ENCODE peak calls at places on chromosomes 1 and 21, in eight cellular contexts. One of them, this sample, is unnamed.

GRCh38 chr1:101407505-101408211 is 170.8 kb downstream of the S1PR1 start:
- DNase-seq in left lobe of liver: no peak
- DNase-seq in A172: no peak
- DNase-seq in nucleus accumbens: no peak
- DNase-seq in Calu3: no peak
- DNase-seq in activated naive CD4-positive, alpha-beta T cell treated with anti-CD3 and anti-CD28 coated beads for 36 hours: no peak
- DNase-seq in effector memory CD8-positive, alpha-beta T cell: no peak
- DNase-seq in activated gamma-delta T cell: no peak
- DNase-seq in this sample: no peak

GRCh38 chr1:55288245-55288644 is 73.1 kb upstream of the USP24 start:
- DNase-seq in left lobe of liver: no peak
- DNase-seq in A172: no peak
- DNase-seq in nucleus accumbens: no peak
- DNase-seq in Calu3: no peak
- DNase-seq in activated naive CD4-positive, alpha-beta T cell treated with anti-CD3 and anti-CD28 coated beads for 36 hours: no peak
- DNase-seq in effector memory CD8-positive, alpha-beta T cell: no peak
- DNase-seq in activated gamma-delta T cell: no peak
- DNase-seq in this sample: no peak

GRCh38 chr1:159161719-159162026 is 9.7 kb upstream of the CADM3 start:
- DNase-seq in left lobe of liver: no peak
- DNase-seq in A172: no peak
- DNase-seq in nucleus accumbens: no peak
- DNase-seq in Calu3: no peak
- DNase-seq in activated naive CD4-positive, alpha-beta T cell treated with anti-CD3 and anti-CD28 coated beads for 36 hours: no peak
- DNase-seq in effector memory CD8-positive, alpha-beta T cell: no peak
- DNase-seq in activated gamma-delta T cell: no peak
- DNase-seq in this sample: no peak

GRCh38 chr1:25022361-25023189 is 92.5 kb upstream of the RUNX3 start:
- DNase-seq in left lobe of liver: peak; percentile 56
- DNase-seq in A172: peak; percentile 95
- DNase-seq in nucleus accumbens: peak; percentile 62
- DNase-seq in Calu3: peak; percentile 57
- DNase-seq in activated naive CD4-positive, alpha-beta T cell treated with anti-CD3 and anti-CD28 coated beads for 36 hours: peak; percentile 98
- DNase-seq in effector memory CD8-positive, alpha-beta T cell: peak; percentile 94
- DNase-seq in activated gamma-delta T cell: peak; percentile 93
- DNase-seq in this sample: peak; percentile 98

GRCh38 chr21:16942703-16943102 is 570.1 kb upstream of the CXADR start:
- DNase-seq in left lobe of liver: no peak
- DNase-seq in A172: peak; percentile 12
- DNase-seq in nucleus accumbens: no peak
- DNase-seq in Calu3: peak; percentile 13
- DNase-seq in activated naive CD4-positive, alpha-beta T cell treated with anti-CD3 and anti-CD28 coated beads for 36 hours: no peak
- DNase-seq in effector memory CD8-positive, alpha-beta T cell: no peak
- DNase-seq in activated gamma-delta T cell: no peak
- DNase-seq in this sample: no peak

GRCh38 chr1:41435570-41436178 is 48.8 kb downstream of the EDN2 start:
- DNase-seq in left lobe of liver: no peak
- DNase-seq in A172: peak; percentile 84
- DNase-seq in nucleus accumbens: no peak
- DNase-seq in Calu3: peak; percentile 15
- DNase-seq in activated naive CD4-positive, alpha-beta T cell treated with anti-CD3 and anti-CD28 coated beads for 36 hours: no peak
- DNase-seq in effector memory CD8-positive, alpha-beta T cell: no peak
- DNase-seq in activated gamma-delta T cell: no peak
- DNase-seq in this sample: no peak

GRCh38 chr1:48043524-48043923 is 46.3 kb upstream of the TRABD2B start:
- DNase-seq in left lobe of liver: no peak
- DNase-seq in A172: peak; percentile 58
- DNase-seq in nucleus accumbens: no peak
- DNase-seq in Calu3: no peak
- DNase-seq in activated naive CD4-positive, alpha-beta T cell treated with anti-CD3 and anti-CD28 coated beads for 36 hours: no peak
- DNase-seq in effector memory CD8-positive, alpha-beta T cell: no peak
- DNase-seq in activated gamma-delta T cell: no peak
- DNase-seq in this sample: no peak

GRCh38 chr1:193355179-193355578 is 168.8 kb upstream of the B3GALT2 start:
- DNase-seq in left lobe of liver: no peak
- DNase-seq in A172: peak; percentile 34
- DNase-seq in nucleus accumbens: no peak
- DNase-seq in Calu3: peak; percentile 22
- DNase-seq in activated naive CD4-positive, alpha-beta T cell treated with anti-CD3 and anti-CD28 coated beads for 36 hours: no peak
- DNase-seq in effector memory CD8-positive, alpha-beta T cell: no peak
- DNase-seq in activated gamma-delta T cell: no peak
- DNase-seq in this sample: peak; percentile 5

GRCh38 chr21:21200103-21200938 is 202.1 kb downstream of the NCAM2 start:
- DNase-seq in left lobe of liver: no peak
- DNase-seq in A172: peak; percentile 76
- DNase-seq in nucleus accumbens: no peak
- DNase-seq in Calu3: no peak
- DNase-seq in activated naive CD4-positive, alpha-beta T cell treated with anti-CD3 and anti-CD28 coated beads for 36 hours: peak; percentile 5
- DNase-seq in effector memory CD8-positive, alpha-beta T cell: no peak
- DNase-seq in activated gamma-delta T cell: no peak
- DNase-seq in this sample: peak; percentile 89

GRCh38 chr1:66676616-66677298 is 75.5 kb upstream of the DYNLT5 start:
- DNase-seq in left lobe of liver: no peak
- DNase-seq in A172: peak; percentile 58
- DNase-seq in nucleus accumbens: no peak
- DNase-seq in Calu3: no peak
- DNase-seq in activated naive CD4-positive, alpha-beta T cell treated with anti-CD3 and anti-CD28 coated beads for 36 hours: no peak
- DNase-seq in effector memory CD8-positive, alpha-beta T cell: no peak
- DNase-seq in activated gamma-delta T cell: no peak
- DNase-seq in this sample: peak; percentile 68

GRCh38 chr21:46420241-46421190 is 38.2 kb upstream of the DIP2A start:
- DNase-seq in left lobe of liver: no peak
- DNase-seq in A172: no peak
- DNase-seq in nucleus accumbens: no peak
- DNase-seq in Calu3: no peak
- DNase-seq in activated naive CD4-positive, alpha-beta T cell treated with anti-CD3 and anti-CD28 coated beads for 36 hours: no peak
- DNase-seq in effector memory CD8-positive, alpha-beta T cell: no peak
- DNase-seq in activated gamma-delta T cell: no peak
- DNase-seq in this sample: no peak

GRCh38 chr1:10635385-10635896 is 160.7 kb downstream of the PEX14 start:
- DNase-seq in left lobe of liver: no peak
- DNase-seq in A172: peak; percentile 8
- DNase-seq in nucleus accumbens: no peak
- DNase-seq in Calu3: no peak
- DNase-seq in activated naive CD4-positive, alpha-beta T cell treated with anti-CD3 and anti-CD28 coated beads for 36 hours: no peak
- DNase-seq in effector memory CD8-positive, alpha-beta T cell: no peak
- DNase-seq in activated gamma-delta T cell: no peak
- DNase-seq in this sample: no peak

GRCh38 chr1:40618108-40618507 is 47.4 kb downstream of the RIMS3 start:
- DNase-seq in left lobe of liver: no peak
- DNase-seq in A172: no peak
- DNase-seq in nucleus accumbens: no peak
- DNase-seq in Calu3: no peak
- DNase-seq in activated naive CD4-positive, alpha-beta T cell treated with anti-CD3 and anti-CD28 coated beads for 36 hours: no peak
- DNase-seq in effector memory CD8-positive, alpha-beta T cell: no peak
- DNase-seq in activated gamma-delta T cell: no peak
- DNase-seq in this sample: no peak

GRCh38 chr1:1619917-1620361 is 4.6 kb downstream of the MIB2 start:
- DNase-seq in left lobe of liver: peak; percentile 88
- DNase-seq in A172: no peak
- DNase-seq in nucleus accumbens: no peak
- DNase-seq in Calu3: no peak
- DNase-seq in activated naive CD4-positive, alpha-beta T cell treated with anti-CD3 and anti-CD28 coated beads for 36 hours: no peak
- DNase-seq in effector memory CD8-positive, alpha-beta T cell: no peak
- DNase-seq in activated gamma-delta T cell: no peak
- DNase-seq in this sample: no peak

GRCh38 chr1:20031161-20031560 is 38.8 kb upstream of the PLA2G5 start:
- DNase-seq in left lobe of liver: no peak
- DNase-seq in A172: no peak
- DNase-seq in nucleus accumbens: no peak
- DNase-seq in Calu3: no peak
- DNase-seq in activated naive CD4-positive, alpha-beta T cell treated with anti-CD3 and anti-CD28 coated beads for 36 hours: no peak
- DNase-seq in effector memory CD8-positive, alpha-beta T cell: no peak
- DNase-seq in activated gamma-delta T cell: no peak
- DNase-seq in this sample: no peak

GRCh38 chr1:206039046-206039929 is 13.7 kb upstream of the RHEX start:
- DNase-seq in left lobe of liver: no peak
- DNase-seq in A172: no peak
- DNase-seq in nucleus accumbens: no peak
- DNase-seq in Calu3: no peak
- DNase-seq in activated naive CD4-positive, alpha-beta T cell treated with anti-CD3 and anti-CD28 coated beads for 36 hours: no peak
- DNase-seq in effector memory CD8-positive, alpha-beta T cell: no peak
- DNase-seq in activated gamma-delta T cell: no peak
- DNase-seq in this sample: no peak

GRCh38 chr1:241362350-241362749 is 5.3 kb upstream of the RGS7 start:
- DNase-seq in left lobe of liver: no peak
- DNase-seq in A172: no peak
- DNase-seq in nucleus accumbens: no peak
- DNase-seq in Calu3: no peak
- DNase-seq in activated naive CD4-positive, alpha-beta T cell treated with anti-CD3 and anti-CD28 coated beads for 36 hours: no peak
- DNase-seq in effector memory CD8-positive, alpha-beta T cell: no peak
- DNase-seq in activated gamma-delta T cell: no peak
- DNase-seq in this sample: no peak

GRCh38 chr21:43318841-43319781 is 107.8 kb downstream of the SIK1 start:
- DNase-seq in left lobe of liver: no peak
- DNase-seq in A172: peak; percentile 77
- DNase-seq in nucleus accumbens: peak; percentile 14
- DNase-seq in Calu3: no peak
- DNase-seq in activated naive CD4-positive, alpha-beta T cell treated with anti-CD3 and anti-CD28 coated beads for 36 hours: no peak
- DNase-seq in effector memory CD8-positive, alpha-beta T cell: no peak
- DNase-seq in activated gamma-delta T cell: no peak
- DNase-seq in this sample: peak; percentile 87

GRCh38 chr1:38005195-38006007 is at the start of gene FHL3:
- DNase-seq in left lobe of liver: no peak
- DNase-seq in A172: peak; percentile 18
- DNase-seq in nucleus accumbens: no peak
- DNase-seq in Calu3: peak; percentile 68
- DNase-seq in activated naive CD4-positive, alpha-beta T cell treated with anti-CD3 and anti-CD28 coated beads for 36 hours: peak; percentile 37
- DNase-seq in effector memory CD8-positive, alpha-beta T cell: no peak
- DNase-seq in activated gamma-delta T cell: peak; percentile 52
- DNase-seq in this sample: peak; percentile 46

GRCh38 chr1:48105167-48105566 is 108.0 kb upstream of the TRABD2B start:
- DNase-seq in left lobe of liver: no peak
- DNase-seq in A172: peak; percentile 49
- DNase-seq in nucleus accumbens: no peak
- DNase-seq in Calu3: peak; percentile 12
- DNase-seq in activated naive CD4-positive, alpha-beta T cell treated with anti-CD3 and anti-CD28 coated beads for 36 hours: no peak
- DNase-seq in effector memory CD8-positive, alpha-beta T cell: no peak
- DNase-seq in activated gamma-delta T cell: no peak
- DNase-seq in this sample: no peak

GRCh38 chr1:110673805-110674336 is 869 bp downstream of the KCNA3 start:
- DNase-seq in left lobe of liver: no peak
- DNase-seq in A172: no peak
- DNase-seq in nucleus accumbens: no peak
- DNase-seq in Calu3: no peak
- DNase-seq in activated naive CD4-positive, alpha-beta T cell treated with anti-CD3 and anti-CD28 coated beads for 36 hours: peak; percentile 45
- DNase-seq in effector memory CD8-positive, alpha-beta T cell: peak; percentile 40
- DNase-seq in activated gamma-delta T cell: peak; percentile 40
- DNase-seq in this sample: no peak

GRCh38 chr1:50705041-50705440 is 255.0 kb downstream of the FAF1 start:
- DNase-seq in left lobe of liver: no peak
- DNase-seq in A172: no peak
- DNase-seq in nucleus accumbens: no peak
- DNase-seq in Calu3: no peak
- DNase-seq in activated naive CD4-positive, alpha-beta T cell treated with anti-CD3 and anti-CD28 coated beads for 36 hours: no peak
- DNase-seq in effector memory CD8-positive, alpha-beta T cell: no peak
- DNase-seq in activated gamma-delta T cell: no peak
- DNase-seq in this sample: no peak

GRCh38 chr1:151733126-151733525 is 11.8 kb downstream of the RIIAD1 start:
- DNase-seq in left lobe of liver: no peak
- DNase-seq in A172: no peak
- DNase-seq in nucleus accumbens: no peak
- DNase-seq in Calu3: no peak
- DNase-seq in activated naive CD4-positive, alpha-beta T cell treated with anti-CD3 and anti-CD28 coated beads for 36 hours: no peak
- DNase-seq in effector memory CD8-positive, alpha-beta T cell: no peak
- DNase-seq in activated gamma-delta T cell: no peak
- DNase-seq in this sample: no peak

GRCh38 chr1:223512016-223512415 is 118.8 kb downstream of the CCDC185 start:
- DNase-seq in left lobe of liver: no peak
- DNase-seq in A172: no peak
- DNase-seq in nucleus accumbens: no peak
- DNase-seq in Calu3: no peak
- DNase-seq in activated naive CD4-positive, alpha-beta T cell treated with anti-CD3 and anti-CD28 coated beads for 36 hours: no peak
- DNase-seq in effector memory CD8-positive, alpha-beta T cell: no peak
- DNase-seq in activated gamma-delta T cell: no peak
- DNase-seq in this sample: no peak

GRCh38 chr1:175410560-175410959 is 218.0 kb upstream of the KIAA0040 start:
- DNase-seq in left lobe of liver: no peak
- DNase-seq in A172: no peak
- DNase-seq in nucleus accumbens: no peak
- DNase-seq in Calu3: no peak
- DNase-seq in activated naive CD4-positive, alpha-beta T cell treated with anti-CD3 and anti-CD28 coated beads for 36 hours: no peak
- DNase-seq in effector memory CD8-positive, alpha-beta T cell: no peak
- DNase-seq in activated gamma-delta T cell: no peak
- DNase-seq in this sample: no peak

GRCh38 chr1:119827010-119827409 is 15.8 kb upstream of the REG4 start:
- DNase-seq in left lobe of liver: no peak
- DNase-seq in A172: no peak
- DNase-seq in nucleus accumbens: no peak
- DNase-seq in Calu3: no peak
- DNase-seq in activated naive CD4-positive, alpha-beta T cell treated with anti-CD3 and anti-CD28 coated beads for 36 hours: no peak
- DNase-seq in effector memory CD8-positive, alpha-beta T cell: no peak
- DNase-seq in activated gamma-delta T cell: no peak
- DNase-seq in this sample: peak; percentile 24

GRCh38 chr21:32515869-32516268 is 69.5 kb downstream of the TCP10L start:
- DNase-seq in left lobe of liver: no peak
- DNase-seq in A172: no peak
- DNase-seq in nucleus accumbens: no peak
- DNase-seq in Calu3: no peak
- DNase-seq in activated naive CD4-positive, alpha-beta T cell treated with anti-CD3 and anti-CD28 coated beads for 36 hours: no peak
- DNase-seq in effector memory CD8-positive, alpha-beta T cell: no peak
- DNase-seq in activated gamma-delta T cell: no peak
- DNase-seq in this sample: no peak

GRCh38 chr21:15809818-15810217 is 80.0 kb downstream of the USP25 start:
- DNase-seq in left lobe of liver: no peak
- DNase-seq in A172: no peak
- DNase-seq in nucleus accumbens: no peak
- DNase-seq in Calu3: no peak
- DNase-seq in activated naive CD4-positive, alpha-beta T cell treated with anti-CD3 and anti-CD28 coated beads for 36 hours: peak; percentile 23
- DNase-seq in effector memory CD8-positive, alpha-beta T cell: no peak
- DNase-seq in activated gamma-delta T cell: no peak
- DNase-seq in this sample: peak; percentile 3

GRCh38 chr1:74731399-74732052 is 1.3 kb downstream of the CRYZ start:
- DNase-seq in left lobe of liver: peak; percentile 72
- DNase-seq in A172: no peak
- DNase-seq in nucleus accumbens: no peak
- DNase-seq in Calu3: peak; percentile 43
- DNase-seq in activated naive CD4-positive, alpha-beta T cell treated with anti-CD3 and anti-CD28 coated beads for 36 hours: no peak
- DNase-seq in effector memory CD8-positive, alpha-beta T cell: no peak
- DNase-seq in activated gamma-delta T cell: no peak
- DNase-seq in this sample: no peak

GRCh38 chr1:204493882-204494280 is 724 bp downstream of the PIK3C2B start:
- DNase-seq in left lobe of liver: peak; percentile 86
- DNase-seq in A172: peak; percentile 72
- DNase-seq in nucleus accumbens: peak; percentile 74
- DNase-seq in Calu3: peak; percentile 89
- DNase-seq in activated naive CD4-positive, alpha-beta T cell treated with anti-CD3 and anti-CD28 coated beads for 36 hours: peak; percentile 70
- DNase-seq in effector memory CD8-positive, alpha-beta T cell: no peak
- DNase-seq in activated gamma-delta T cell: no peak
- DNase-seq in this sample: peak; percentile 53

GRCh38 chr1:111600886-111601386 is 18.7 kb upstream of the RAP1A start:
- DNase-seq in left lobe of liver: no peak
- DNase-seq in A172: no peak
- DNase-seq in nucleus accumbens: no peak
- DNase-seq in Calu3: no peak
- DNase-seq in activated naive CD4-positive, alpha-beta T cell treated with anti-CD3 and anti-CD28 coated beads for 36 hours: peak; percentile 74
- DNase-seq in effector memory CD8-positive, alpha-beta T cell: no peak
- DNase-seq in activated gamma-delta T cell: no peak
- DNase-seq in this sample: no peak

This sample was measured in RPMI7951.